ENCODE peak calls at places on chromosomes 12 and 14, in seven cellular contexts. One of them, this sample, is unnamed.

GRCh38 chr12:16036073-16036472 is 124.9 kb downstream of the DERA start:
- DNase-seq in activated CD4-positive, alpha-beta T cell treated with anti-CD3 and anti-CD28 coated beads, Interleukin-2, amount 10 ng/mL, durations not matched to agents 7 days and 5 days: no peak
- DNase-seq in upper lobe of left lung: no peak
- DNase-seq in SW 1271: no peak
- DNase-seq in NCI-H510A: no peak
- DNase-seq in DND-41: no peak
- DNase-seq in activated T-helper 1 cell treated with Interleukin-2 at 50 U/mL for 16 hours: no peak
- DNase-seq in this sample: no peak

GRCh38 chr14:73785834-73786631 is 65.6 kb upstream of the PTGR2 start:
- DNase-seq in activated CD4-positive, alpha-beta T cell treated with anti-CD3 and anti-CD28 coated beads, Interleukin-2, amount 10 ng/mL, durations not matched to agents 7 days and 5 days: peak; percentile 76
- DNase-seq in upper lobe of left lung: peak; percentile 91
- DNase-seq in SW 1271: peak; percentile 18
- DNase-seq in NCI-H510A: peak; percentile 30
- DNase-seq in DND-41: peak; percentile 74
- DNase-seq in activated T-helper 1 cell treated with Interleukin-2 at 50 U/mL for 16 hours: peak; percentile 47
- DNase-seq in this sample: peak; percentile 20

GRCh38 chr12:67269632-67270578 is 747 bp downstream of the CAND1 start:
- DNase-seq in activated CD4-positive, alpha-beta T cell treated with anti-CD3 and anti-CD28 coated beads, Interleukin-2, amount 10 ng/mL, durations not matched to agents 7 days and 5 days: peak; percentile 41
- DNase-seq in upper lobe of left lung: peak; percentile 88
- DNase-seq in SW 1271: no peak
- DNase-seq in NCI-H510A: peak; percentile 5
- DNase-seq in DND-41: peak; percentile 60
- DNase-seq in activated T-helper 1 cell treated with Interleukin-2 at 50 U/mL for 16 hours: peak; percentile 28
- DNase-seq in this sample: no peak

GRCh38 chr12:63276537-63277365 is 125.8 kb upstream of the AVPR1A start:
- DNase-seq in activated CD4-positive, alpha-beta T cell treated with anti-CD3 and anti-CD28 coated beads, Interleukin-2, amount 10 ng/mL, durations not matched to agents 7 days and 5 days: peak; percentile 21
- DNase-seq in upper lobe of left lung: no peak
- DNase-seq in SW 1271: no peak
- DNase-seq in NCI-H510A: peak; percentile 8
- DNase-seq in DND-41: peak; percentile 28
- DNase-seq in activated T-helper 1 cell treated with Interleukin-2 at 50 U/mL for 16 hours: no peak
- DNase-seq in this sample: peak; percentile 54

GRCh38 chr14:35352274-35353233 is 52.0 kb downstream of the NFKBIA start:
- DNase-seq in activated CD4-positive, alpha-beta T cell treated with anti-CD3 and anti-CD28 coated beads, Interleukin-2, amount 10 ng/mL, durations not matched to agents 7 days and 5 days: no peak
- DNase-seq in upper lobe of left lung: peak; percentile 44
- DNase-seq in SW 1271: no peak
- DNase-seq in NCI-H510A: no peak
- DNase-seq in DND-41: no peak
- DNase-seq in activated T-helper 1 cell treated with Interleukin-2 at 50 U/mL for 16 hours: no peak
- DNase-seq in this sample: no peak

GRCh38 chr12:120361506-120362208 is 7.3 kb downstream of the MSI1 start:
- DNase-seq in activated CD4-positive, alpha-beta T cell treated with anti-CD3 and anti-CD28 coated beads, Interleukin-2, amount 10 ng/mL, durations not matched to agents 7 days and 5 days: no peak
- DNase-seq in upper lobe of left lung: peak; percentile 87
- DNase-seq in SW 1271: no peak
- DNase-seq in NCI-H510A: no peak
- DNase-seq in DND-41: no peak
- DNase-seq in activated T-helper 1 cell treated with Interleukin-2 at 50 U/mL for 16 hours: no peak
- DNase-seq in this sample: peak; percentile 89

GRCh38 chr12:113396828-113397496 is 6.7 kb downstream of the SDS start:
- DNase-seq in activated CD4-positive, alpha-beta T cell treated with anti-CD3 and anti-CD28 coated beads, Interleukin-2, amount 10 ng/mL, durations not matched to agents 7 days and 5 days: no peak
- DNase-seq in upper lobe of left lung: peak; percentile 71
- DNase-seq in SW 1271: no peak
- DNase-seq in NCI-H510A: no peak
- DNase-seq in DND-41: no peak
- DNase-seq in activated T-helper 1 cell treated with Interleukin-2 at 50 U/mL for 16 hours: no peak
- DNase-seq in this sample: no peak

GRCh38 chr12:83451189-83451588 is 764.5 kb downstream of the TMTC2 start:
- DNase-seq in activated CD4-positive, alpha-beta T cell treated with anti-CD3 and anti-CD28 coated beads, Interleukin-2, amount 10 ng/mL, durations not matched to agents 7 days and 5 days: no peak
- DNase-seq in upper lobe of left lung: no peak
- DNase-seq in SW 1271: no peak
- DNase-seq in NCI-H510A: no peak
- DNase-seq in DND-41: no peak
- DNase-seq in activated T-helper 1 cell treated with Interleukin-2 at 50 U/mL for 16 hours: no peak
- DNase-seq in this sample: no peak

GRCh38 chr14:79369359-79370332 is 841.7 kb downstream of the DIO2 start:
- DNase-seq in activated CD4-positive, alpha-beta T cell treated with anti-CD3 and anti-CD28 coated beads, Interleukin-2, amount 10 ng/mL, durations not matched to agents 7 days and 5 days: no peak
- DNase-seq in upper lobe of left lung: no peak
- DNase-seq in SW 1271: no peak
- DNase-seq in NCI-H510A: no peak
- DNase-seq in DND-41: no peak
- DNase-seq in activated T-helper 1 cell treated with Interleukin-2 at 50 U/mL for 16 hours: no peak
- DNase-seq in this sample: no peak

GRCh38 chr14:77044776-77045569 is 16.5 kb upstream of the IRF2BPL start:
- DNase-seq in activated CD4-positive, alpha-beta T cell treated with anti-CD3 and anti-CD28 coated beads, Interleukin-2, amount 10 ng/mL, durations not matched to agents 7 days and 5 days: no peak
- DNase-seq in upper lobe of left lung: no peak
- DNase-seq in SW 1271: no peak
- DNase-seq in NCI-H510A: no peak
- DNase-seq in DND-41: no peak
- DNase-seq in activated T-helper 1 cell treated with Interleukin-2 at 50 U/mL for 16 hours: no peak
- DNase-seq in this sample: no peak

GRCh38 chr12:65362231-65362630 is 83.7 kb downstream of the MSRB3 start:
- DNase-seq in activated CD4-positive, alpha-beta T cell treated with anti-CD3 and anti-CD28 coated beads, Interleukin-2, amount 10 ng/mL, durations not matched to agents 7 days and 5 days: no peak
- DNase-seq in upper lobe of left lung: no peak
- DNase-seq in SW 1271: no peak
- DNase-seq in NCI-H510A: no peak
- DNase-seq in DND-41: no peak
- DNase-seq in activated T-helper 1 cell treated with Interleukin-2 at 50 U/mL for 16 hours: no peak
- DNase-seq in this sample: no peak

GRCh38 chr12:89525824-89526770 is at the start of gene POC1B:
- DNase-seq in activated CD4-positive, alpha-beta T cell treated with anti-CD3 and anti-CD28 coated beads, Interleukin-2, amount 10 ng/mL, durations not matched to agents 7 days and 5 days: peak; percentile 71
- DNase-seq in upper lobe of left lung: peak; percentile 93
- DNase-seq in SW 1271: peak; percentile 84
- DNase-seq in NCI-H510A: peak; percentile 86
- DNase-seq in DND-41: peak; percentile 79
- DNase-seq in activated T-helper 1 cell treated with Interleukin-2 at 50 U/mL for 16 hours: peak; percentile 34
- DNase-seq in this sample: peak; percentile 78

GRCh38 chr12:63905523-63905922 is 61.0 kb downstream of the SRGAP1 start:
- DNase-seq in activated CD4-positive, alpha-beta T cell treated with anti-CD3 and anti-CD28 coated beads, Interleukin-2, amount 10 ng/mL, durations not matched to agents 7 days and 5 days: no peak
- DNase-seq in upper lobe of left lung: no peak
- DNase-seq in SW 1271: no peak
- DNase-seq in NCI-H510A: no peak
- DNase-seq in DND-41: no peak
- DNase-seq in activated T-helper 1 cell treated with Interleukin-2 at 50 U/mL for 16 hours: no peak
- DNase-seq in this sample: no peak

GRCh38 chr14:61608245-61609142 is 86.8 kb upstream of the HIF1A start:
- DNase-seq in activated CD4-positive, alpha-beta T cell treated with anti-CD3 and anti-CD28 coated beads, Interleukin-2, amount 10 ng/mL, durations not matched to agents 7 days and 5 days: no peak
- DNase-seq in upper lobe of left lung: no peak
- DNase-seq in SW 1271: no peak
- DNase-seq in NCI-H510A: peak; percentile 80
- DNase-seq in DND-41: no peak
- DNase-seq in activated T-helper 1 cell treated with Interleukin-2 at 50 U/mL for 16 hours: no peak
- DNase-seq in this sample: peak; percentile 97

GRCh38 chr12:68040450-68041075 is 51.3 kb downstream of the IFNG-AS1 start:
- DNase-seq in activated CD4-positive, alpha-beta T cell treated with anti-CD3 and anti-CD28 coated beads, Interleukin-2, amount 10 ng/mL, durations not matched to agents 7 days and 5 days: peak; percentile 69
- DNase-seq in upper lobe of left lung: no peak
- DNase-seq in SW 1271: peak; percentile 18
- DNase-seq in NCI-H510A: peak; percentile 49
- DNase-seq in DND-41: peak; percentile 64
- DNase-seq in activated T-helper 1 cell treated with Interleukin-2 at 50 U/mL for 16 hours: peak; percentile 24
- DNase-seq in this sample: peak; percentile 44

GRCh38 chr12:67391034-67391433 is 121.9 kb downstream of the CAND1 start:
- DNase-seq in activated CD4-positive, alpha-beta T cell treated with anti-CD3 and anti-CD28 coated beads, Interleukin-2, amount 10 ng/mL, durations not matched to agents 7 days and 5 days: no peak
- DNase-seq in upper lobe of left lung: no peak
- DNase-seq in SW 1271: no peak
- DNase-seq in NCI-H510A: no peak
- DNase-seq in DND-41: no peak
- DNase-seq in activated T-helper 1 cell treated with Interleukin-2 at 50 U/mL for 16 hours: no peak
- DNase-seq in this sample: no peak

GRCh38 chr12:62601765-62602444 is 135.3 kb downstream of the MON2 start:
- DNase-seq in activated CD4-positive, alpha-beta T cell treated with anti-CD3 and anti-CD28 coated beads, Interleukin-2, amount 10 ng/mL, durations not matched to agents 7 days and 5 days: no peak
- DNase-seq in upper lobe of left lung: no peak
- DNase-seq in SW 1271: no peak
- DNase-seq in NCI-H510A: no peak
- DNase-seq in DND-41: no peak
- DNase-seq in activated T-helper 1 cell treated with Interleukin-2 at 50 U/mL for 16 hours: no peak
- DNase-seq in this sample: no peak

GRCh38 chr14:105939810-105940508 is 413.6 kb downstream of the TMEM121 start:
- DNase-seq in activated CD4-positive, alpha-beta T cell treated with anti-CD3 and anti-CD28 coated beads, Interleukin-2, amount 10 ng/mL, durations not matched to agents 7 days and 5 days: no peak
- DNase-seq in upper lobe of left lung: no peak
- DNase-seq in SW 1271: no peak
- DNase-seq in NCI-H510A: no peak
- DNase-seq in DND-41: no peak
- DNase-seq in activated T-helper 1 cell treated with Interleukin-2 at 50 U/mL for 16 hours: no peak
- DNase-seq in this sample: no peak

GRCh38 chr12:54708836-54709235 is 60.7 kb upstream of the DCD start:
- DNase-seq in activated CD4-positive, alpha-beta T cell treated with anti-CD3 and anti-CD28 coated beads, Interleukin-2, amount 10 ng/mL, durations not matched to agents 7 days and 5 days: no peak
- DNase-seq in upper lobe of left lung: no peak
- DNase-seq in SW 1271: no peak
- DNase-seq in NCI-H510A: no peak
- DNase-seq in DND-41: no peak
- DNase-seq in activated T-helper 1 cell treated with Interleukin-2 at 50 U/mL for 16 hours: no peak
- DNase-seq in this sample: no peak

GRCh38 chr12:12007713-12008231 is 63.0 kb upstream of the BCL2L14 start:
- DNase-seq in activated CD4-positive, alpha-beta T cell treated with anti-CD3 and anti-CD28 coated beads, Interleukin-2, amount 10 ng/mL, durations not matched to agents 7 days and 5 days: no peak
- DNase-seq in upper lobe of left lung: no peak
- DNase-seq in SW 1271: no peak
- DNase-seq in NCI-H510A: no peak
- DNase-seq in DND-41: no peak
- DNase-seq in activated T-helper 1 cell treated with Interleukin-2 at 50 U/mL for 16 hours: no peak
- DNase-seq in this sample: no peak

GRCh38 chr14:92603309-92604257 is 90.0 kb downstream of the RIN3 start:
- DNase-seq in activated CD4-positive, alpha-beta T cell treated with anti-CD3 and anti-CD28 coated beads, Interleukin-2, amount 10 ng/mL, durations not matched to agents 7 days and 5 days: peak; percentile 72
- DNase-seq in upper lobe of left lung: peak; percentile 60
- DNase-seq in SW 1271: no peak
- DNase-seq in NCI-H510A: no peak
- DNase-seq in DND-41: no peak
- DNase-seq in activated T-helper 1 cell treated with Interleukin-2 at 50 U/mL for 16 hours: peak; percentile 15
- DNase-seq in this sample: peak; percentile 18

GRCh38 chr12:3186546-3187237 is 109.5 kb downstream of the TSPAN9 start:
- DNase-seq in activated CD4-positive, alpha-beta T cell treated with anti-CD3 and anti-CD28 coated beads, Interleukin-2, amount 10 ng/mL, durations not matched to agents 7 days and 5 days: no peak
- DNase-seq in upper lobe of left lung: no peak
- DNase-seq in SW 1271: no peak
- DNase-seq in NCI-H510A: no peak
- DNase-seq in DND-41: no peak
- DNase-seq in activated T-helper 1 cell treated with Interleukin-2 at 50 U/mL for 16 hours: no peak
- DNase-seq in this sample: no peak

GRCh38 chr12:95836185-95836609 is 22.6 kb upstream of the SNRPF start:
- DNase-seq in activated CD4-positive, alpha-beta T cell treated with anti-CD3 and anti-CD28 coated beads, Interleukin-2, amount 10 ng/mL, durations not matched to agents 7 days and 5 days: no peak
- DNase-seq in upper lobe of left lung: no peak
- DNase-seq in SW 1271: no peak
- DNase-seq in NCI-H510A: no peak
- DNase-seq in DND-41: no peak
- DNase-seq in activated T-helper 1 cell treated with Interleukin-2 at 50 U/mL for 16 hours: no peak
- DNase-seq in this sample: peak; percentile 56

GRCh38 chr14:74469548-74470518 is 23.3 kb downstream of the NPC2 start:
- DNase-seq in activated CD4-positive, alpha-beta T cell treated with anti-CD3 and anti-CD28 coated beads, Interleukin-2, amount 10 ng/mL, durations not matched to agents 7 days and 5 days: no peak
- DNase-seq in upper lobe of left lung: no peak
- DNase-seq in SW 1271: no peak
- DNase-seq in NCI-H510A: no peak
- DNase-seq in DND-41: no peak
- DNase-seq in activated T-helper 1 cell treated with Interleukin-2 at 50 U/mL for 16 hours: no peak
- DNase-seq in this sample: no peak

GRCh38 chr12:1531654-1532366 is 62.6 kb downstream of the FBXL14 start:
- DNase-seq in activated CD4-positive, alpha-beta T cell treated with anti-CD3 and anti-CD28 coated beads, Interleukin-2, amount 10 ng/mL, durations not matched to agents 7 days and 5 days: no peak
- DNase-seq in upper lobe of left lung: peak; percentile 70
- DNase-seq in SW 1271: no peak
- DNase-seq in NCI-H510A: no peak
- DNase-seq in DND-41: no peak
- DNase-seq in activated T-helper 1 cell treated with Interleukin-2 at 50 U/mL for 16 hours: no peak
- DNase-seq in this sample: no peak

GRCh38 chr12:2094597-2094996 is 41.8 kb downstream of the CACNA1C start:
- DNase-seq in activated CD4-positive, alpha-beta T cell treated with anti-CD3 and anti-CD28 coated beads, Interleukin-2, amount 10 ng/mL, durations not matched to agents 7 days and 5 days: no peak
- DNase-seq in upper lobe of left lung: no peak
- DNase-seq in SW 1271: no peak
- DNase-seq in NCI-H510A: no peak
- DNase-seq in DND-41: peak; percentile 12
- DNase-seq in activated T-helper 1 cell treated with Interleukin-2 at 50 U/mL for 16 hours: no peak
- DNase-seq in this sample: no peak

GRCh38 chr12:94250130-94250529 is 101.8 kb downstream of the PLXNC1 start:
- DNase-seq in activated CD4-positive, alpha-beta T cell treated with anti-CD3 and anti-CD28 coated beads, Interleukin-2, amount 10 ng/mL, durations not matched to agents 7 days and 5 days: no peak
- DNase-seq in upper lobe of left lung: no peak
- DNase-seq in SW 1271: no peak
- DNase-seq in NCI-H510A: no peak
- DNase-seq in DND-41: no peak
- DNase-seq in activated T-helper 1 cell treated with Interleukin-2 at 50 U/mL for 16 hours: no peak
- DNase-seq in this sample: no peak

GRCh38 chr12:113347-113746 is 46.8 kb downstream of the IQSEC3 start:
- DNase-seq in activated CD4-positive, alpha-beta T cell treated with anti-CD3 and anti-CD28 coated beads, Interleukin-2, amount 10 ng/mL, durations not matched to agents 7 days and 5 days: no peak
- DNase-seq in upper lobe of left lung: no peak
- DNase-seq in SW 1271: no peak
- DNase-seq in NCI-H510A: no peak
- DNase-seq in DND-41: no peak
- DNase-seq in activated T-helper 1 cell treated with Interleukin-2 at 50 U/mL for 16 hours: no peak
- DNase-seq in this sample: no peak

GRCh38 chr14:104301731-104302460 is 163.5 kb downstream of the KIF26A start:
- DNase-seq in activated CD4-positive, alpha-beta T cell treated with anti-CD3 and anti-CD28 coated beads, Interleukin-2, amount 10 ng/mL, durations not matched to agents 7 days and 5 days: no peak
- DNase-seq in upper lobe of left lung: peak; percentile 64
- DNase-seq in SW 1271: no peak
- DNase-seq in NCI-H510A: no peak
- DNase-seq in DND-41: no peak
- DNase-seq in activated T-helper 1 cell treated with Interleukin-2 at 50 U/mL for 16 hours: no peak
- DNase-seq in this sample: no peak

GRCh38 chr12:107513184-107513583 is 172.4 kb upstream of the PWP1 start:
- DNase-seq in activated CD4-positive, alpha-beta T cell treated with anti-CD3 and anti-CD28 coated beads, Interleukin-2, amount 10 ng/mL, durations not matched to agents 7 days and 5 days: no peak
- DNase-seq in upper lobe of left lung: no peak
- DNase-seq in SW 1271: no peak
- DNase-seq in NCI-H510A: no peak
- DNase-seq in DND-41: no peak
- DNase-seq in activated T-helper 1 cell treated with Interleukin-2 at 50 U/mL for 16 hours: no peak
- DNase-seq in this sample: no peak

GRCh38 chr14:87581298-87581697 is 411.7 kb downstream of the GALC start:
- DNase-seq in activated CD4-positive, alpha-beta T cell treated with anti-CD3 and anti-CD28 coated beads, Interleukin-2, amount 10 ng/mL, durations not matched to agents 7 days and 5 days: no peak
- DNase-seq in upper lobe of left lung: no peak
- DNase-seq in SW 1271: no peak
- DNase-seq in NCI-H510A: no peak
- DNase-seq in DND-41: no peak
- DNase-seq in activated T-helper 1 cell treated with Interleukin-2 at 50 U/mL for 16 hours: no peak
- DNase-seq in this sample: no peak

GRCh38 chr12:34393821-34394150 is 371.5 kb downstream of the ALG10 start:
- DNase-seq in activated CD4-positive, alpha-beta T cell treated with anti-CD3 and anti-CD28 coated beads, Interleukin-2, amount 10 ng/mL, durations not matched to agents 7 days and 5 days: no peak
- DNase-seq in upper lobe of left lung: no peak
- DNase-seq in SW 1271: no peak
- DNase-seq in NCI-H510A: no peak
- DNase-seq in DND-41: no peak
- DNase-seq in activated T-helper 1 cell treated with Interleukin-2 at 50 U/mL for 16 hours: no peak
- DNase-seq in this sample: no peak